ENCODE peak calls at places on chromosomes 4 and X, in four cellular contexts. H is HepG2, F is K562, K is H1. T is an unnamed sample.
A peak's percentile ranks its signal among the peaks of the same experiment; 100 is the strongest.

GRCh38 chrX:106177106-106177981 is 9.2 kb downstream of the PWWP3B start:
- DNase-seq in H (no peak), F (no peak), K (peak; percentile 33), T (no peak)

GRCh38 chr4:83413676-83414075 is 41.9 kb downstream of the HELQ start:
- DNase-seq in H (no peak), F (no peak), K (no peak), T (no peak)

GRCh38 chr4:173025131-173025530 is 143.5 kb upstream of the GALNT7 start:
- DNase-seq in H (peak; percentile 38), F (peak; percentile 56), K (peak; percentile 27), T (peak; percentile 76)

GRCh38 chr4:130336585-130337217 is 1240.7 kb downstream of the C4orf33 start:
- DNase-seq in H (peak; percentile 2), F (no peak), K (no peak), T (peak; percentile 26)

GRCh38 chr4:88623097-88623496 is 30.8 kb downstream of the HERC3 start:
- DNase-seq in H (peak; percentile 24), F (no peak), K (no peak), T (no peak)

GRCh38 chrX:115894087-115894486 is 276.5 kb upstream of the AGTR2 start:
- DNase-seq in H (peak; percentile 63), F (peak; percentile 37), K (no peak), T (peak; percentile 2)

GRCh38 chr4:180164799-180165198 is 2078.4 kb upstream of the TENM3 start:
- DNase-seq in H (peak; percentile 1), F (no peak), K (no peak), T (no peak)

GRCh38 chr4:49709775-49710174 is 723.7 kb downstream of the CWH43 start:
- DNase-seq in H (no peak), F (no peak), K (no peak), T (no peak)

GRCh38 chr4:7956306-7957112 is 16.8 kb upstream of the AFAP1 start:
- DNase-seq in H (peak; percentile 56), F (no peak), K (no peak), T (no peak)

GRCh38 chr4:8906668-8906970 is 35.0 kb upstream of the HMX1 start:
- DNase-seq in H (no peak), F (no peak), K (no peak), T (no peak)

GRCh38 chr4:108120789-108121188 is 47.9 kb downstream of the LEF1 start:
- DNase-seq in H (no peak), F (no peak), K (no peak), T (no peak)

DNA sequence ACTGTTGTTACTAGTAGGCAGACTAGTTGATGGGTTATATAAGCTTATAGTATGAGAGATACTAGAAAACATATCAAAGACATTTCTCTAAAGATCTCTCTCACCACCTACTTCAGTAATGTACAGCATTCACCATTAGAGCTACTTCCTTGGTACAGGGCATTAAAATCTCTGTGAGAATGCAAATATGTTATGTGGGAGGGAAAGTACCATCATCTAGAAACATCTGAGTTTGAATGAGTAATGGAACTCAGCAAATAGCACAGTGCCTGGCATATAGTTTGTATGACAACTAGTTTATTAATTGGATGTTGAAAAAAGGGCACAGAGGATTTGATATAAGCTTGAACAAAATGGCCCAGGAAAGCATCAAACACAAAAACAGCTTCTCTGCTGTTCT is 211.1 kb downstream of the GLUD2 start:
- DNase-seq in H (no peak), F (no peak), K (no peak), T (no peak)
- H2AFZ ChIP-seq in H (no peak overlapping the region), F (no peak overlapping the region), K (no peak overlapping the region), T (no peak overlapping the region)

GRCh38 chrX:47191331-47191730 is 2.3 kb upstream of the UBA1 start:
- DNase-seq in H (no peak), F (no peak), K (no peak), T (peak; percentile 13)

GRCh38 chrX:47190445-47191269 is 3.0 kb upstream of the UBA1 start:
- DNase-seq in H (peak; percentile 87), F (peak; percentile 79), K (peak; percentile 57), T (peak; percentile 83)

GRCh38 chrX:47193475-47194241 is at the start of gene UBA1:
- DNase-seq in H (peak; percentile 90), F (peak; percentile 91), K (no peak), T (peak; percentile 87)

GRCh38 chrX:47189906-47190305 is 3.7 kb upstream of the UBA1 start:
- DNase-seq in H (no peak), F (no peak), K (no peak), T (no peak)

GRCh38 chrX:47191806-47192401 is 1.7 kb upstream of the UBA1 start:
- DNase-seq in H (no peak), F (no peak), K (no peak), T (no peak)
- TF ChIP-seq FOSL1 in H (no peak), F (no peak), K (no peak), T (no peak)

GRCh38 chr4:56909083-56909981 is 1.6 kb downstream of the REST start:
- DNase-seq in H (peak; percentile 28), F (no peak), K (no peak), T (no peak)

GRCh38 chr4:56908206-56909082 is 744 bp downstream of the REST start:
- DNase-seq in H (peak; percentile 47), F (peak; percentile 89), K (peak; percentile 57), T (no peak)

GRCh38 chr4:56906534-56906933 is 1.2 kb upstream of the REST start:
- DNase-seq in H (no peak), F (no peak), K (no peak), T (no peak)

GRCh38 chr4:56907009-56907408 is 691 bp upstream of the REST start:
- DNase-seq in H (no peak), F (peak; percentile 10), K (no peak), T (no peak)

DNA sequence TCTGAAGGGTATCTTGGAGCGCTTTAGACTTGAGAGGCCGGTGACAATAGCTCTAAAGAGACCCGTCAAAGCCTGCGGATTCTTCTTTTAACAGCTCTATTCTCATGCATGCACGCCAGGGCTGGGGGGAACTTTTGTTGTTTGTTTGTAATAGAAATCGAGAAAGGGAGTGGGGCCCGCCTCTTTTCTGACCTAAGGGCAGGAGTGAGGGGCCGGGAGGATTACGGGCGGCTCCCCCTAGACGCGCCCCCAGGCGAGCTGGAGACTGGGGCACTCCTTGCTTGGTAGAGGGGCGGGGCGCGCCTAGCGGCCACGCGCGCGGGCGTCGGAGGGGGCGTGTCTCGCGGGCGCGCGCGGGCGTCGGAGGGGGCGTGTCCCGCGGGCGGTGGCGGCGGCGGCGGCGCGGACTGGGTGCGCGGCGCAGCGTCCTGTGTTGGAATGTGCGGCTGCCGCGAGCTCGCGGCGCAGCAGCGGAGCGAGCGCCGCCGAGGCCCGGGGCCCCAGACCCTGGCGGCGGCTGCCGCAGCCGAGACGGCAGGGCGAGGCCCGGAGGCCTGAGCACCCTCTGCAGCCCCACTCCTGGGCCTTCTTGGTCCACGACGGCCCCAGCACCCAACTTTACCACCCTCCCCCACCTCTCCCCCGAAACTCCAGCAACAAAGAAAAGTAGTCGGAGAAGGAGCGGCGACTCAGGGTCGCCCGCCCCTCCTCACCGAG is at the start of gene REST:
- DNase-seq in H (peak; percentile 21), F (peak; percentile 85), K (peak; percentile 95), T (no peak)
- H2AFZ ChIP-seq in H (peak within 1 kb of the TSS; percentile 42), F (peak within 1 kb of the TSS; percentile 90), K (no peak within 1 kb of the TSS), T (peak within 1 kb of the TSS; percentile 95)

GRCh38 chr4:11328401-11328800 is 100.3 kb downstream of the HS3ST1 start:
- DNase-seq in H (no peak), F (no peak), K (no peak), T (no peak)
- TF ChIP-seq FOSL1 in H (no peak), F (no peak), K (no peak), T (no peak)

GRCh38 chrX:131704136-131704695 is 160.3 kb downstream of the OR13H1 start:
- DNase-seq in H (no peak), F (no peak), K (no peak), T (no peak)
- H2AFZ ChIP-seq in H (no peak overlapping the region), F (no peak overlapping the region), K (no peak overlapping the region), T (no peak overlapping the region)

DNA sequence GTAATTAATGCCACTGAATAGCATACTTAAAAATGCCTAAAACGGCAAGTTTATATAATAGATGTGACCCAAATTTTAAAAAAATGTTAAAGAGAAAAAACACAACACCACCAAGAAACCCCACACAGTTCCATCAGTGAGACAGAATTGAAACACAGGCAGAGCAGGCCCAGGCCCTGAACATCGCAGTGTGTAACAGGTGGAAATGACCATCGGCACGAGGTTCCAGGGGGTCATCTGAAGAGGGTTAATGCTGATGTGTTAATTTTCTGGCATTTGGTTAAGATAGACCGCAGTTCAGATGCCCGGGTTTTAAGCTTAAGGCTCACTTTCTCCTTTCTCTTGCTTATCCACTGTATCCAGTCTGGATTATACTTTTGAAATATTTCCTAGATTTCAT is 66.8 kb downstream of the ANAPC4 start:
- DNase-seq in H (no peak), F (no peak), K (no peak), T (no peak)
- TF ChIP-seq FOSL1 in H (no peak), F (no peak), K (no peak), T (no peak)

GRCh38 chr4:40521957-40522356 is 107.7 kb downstream of the RBM47 start:
- DNase-seq in H (no peak), F (no peak), K (no peak), T (no peak)

GRCh38 chr4:40526741-40527140 is 102.9 kb downstream of the RBM47 start:
- DNase-seq in H (no peak), F (no peak), K (no peak), T (no peak)

GRCh38 chr4:40523581-40523980 is 106.1 kb downstream of the RBM47 start:
- DNase-seq in H (no peak), F (no peak), K (no peak), T (no peak)

GRCh38 chr4:40524642-40525041 is 105.0 kb downstream of the RBM47 start:
- DNase-seq in H (no peak), F (no peak), K (no peak), T (no peak)

DNA sequence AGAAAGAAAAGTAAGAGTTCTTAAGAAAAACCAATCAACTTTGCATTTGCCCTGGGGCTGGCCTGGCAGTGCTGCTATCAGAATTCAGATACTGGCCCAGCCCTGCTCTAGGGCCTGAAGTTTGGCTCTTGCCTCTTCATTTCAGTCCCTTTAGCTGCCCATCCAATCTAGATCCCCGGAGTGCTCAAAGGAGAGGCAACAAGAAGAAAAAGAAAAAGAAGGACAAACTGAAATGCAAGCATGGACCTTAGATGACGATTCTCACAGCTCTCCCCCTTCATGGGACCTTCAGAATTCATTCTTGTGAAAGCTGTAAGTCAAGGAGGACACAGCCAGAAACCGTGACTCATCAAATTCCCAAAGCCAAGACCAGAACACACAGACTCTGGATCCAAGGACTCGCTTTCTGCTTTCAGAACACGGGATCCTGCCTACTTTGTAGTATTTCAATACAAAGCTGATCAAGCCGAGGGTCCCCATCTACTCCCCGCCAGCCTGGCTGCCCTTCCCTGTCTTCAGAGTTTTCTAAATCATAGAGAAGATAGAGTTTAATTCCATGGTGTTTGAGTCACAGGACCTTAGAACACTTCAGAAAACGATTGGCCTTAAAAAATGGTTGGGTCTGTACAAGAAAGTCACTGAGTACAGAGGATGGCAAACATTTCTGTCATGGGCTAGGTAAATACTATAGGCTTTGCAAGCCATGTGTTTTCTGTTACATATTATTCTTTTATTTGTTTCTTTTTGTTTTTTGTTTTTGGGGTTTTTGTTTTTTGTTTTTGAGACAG is 103.7 kb downstream of the RBM47 start:
- DNase-seq in H (no peak), F (peak; percentile 63), K (peak; percentile 38), T (peak; percentile 51)
- H2AFZ ChIP-seq in H (no peak overlapping the region), F (peak overlapping the region; percentile 97), K (no peak overlapping the region), T (peak overlapping the region; percentile 66)

GRCh38 chrX:53287493-53288138 is 6.2 kb upstream of the IQSEC2 start:
- DNase-seq in H (no peak), F (no peak), K (no peak), T (peak; percentile 22)
- TF ChIP-seq FOSL1 in H (no peak), F (no peak), K (no peak), T (no peak)

GRCh38 chr4:40254961-40255721 is 58.3 kb downstream of the RHOH start:
- DNase-seq in H (peak; percentile 9), F (no peak), K (no peak), T (peak; percentile 71)
- H2AFZ ChIP-seq in H (no peak overlapping the region), F (no peak overlapping the region), K (peak overlapping the region; percentile 42), T (peak overlapping the region; percentile 70)